ENCODE peak calls at places on chromosomes 2 and 18, in six cellular contexts. S, X, A, Z, K and E are unnamed samples.

GRCh38 chr2:85750509-85751299 is 3.1 kb upstream of the ATOH8 start:
- DNase-seq in S (peak), X (peak), A (peak), Z (no peak), K (peak), E (no peak)

GRCh38 chr2:149903626-149904025 is 316.1 kb upstream of the MMADHC start:
- DNase-seq in S (no peak), X (no peak), A (no peak), Z (no peak), K (no peak), E (no peak)

GRCh38 chr2:168567840-168568239 is 111.8 kb downstream of the CERS6 start:
- DNase-seq in S (no peak), X (no peak), A (no peak), Z (no peak), K (no peak), E (no peak)

GRCh38 chr2:8447610-8448221 is 234.1 kb upstream of the ID2 start:
- DNase-seq in S (no peak), X (no peak), A (no peak), Z (no peak), K (peak), E (no peak)

GRCh38 chr2:10771786-10772185 is 40.8 kb downstream of the PDIA6 start:
- DNase-seq in S (no peak), X (no peak), A (no peak), Z (no peak), K (no peak), E (no peak)

GRCh38 chr2:176093145-176093888 is 796 bp downstream of the HOXD13 start:
- DNase-seq in S (peak), X (no peak), A (no peak), Z (no peak), K (no peak), E (no peak)

GRCh38 chr2:236499691-236500573 is 69.7 kb upstream of the ACKR3 start:
- DNase-seq in S (no peak), X (no peak), A (no peak), Z (no peak), K (no peak), E (no peak)

GRCh38 chr2:55519908-55520885 is 679 bp downstream of the CFAP36 start:
- DNase-seq in S (peak), X (no peak), A (peak), Z (no peak), K (peak), E (no peak)

GRCh38 chr18:13137041-13137938 is 81.3 kb upstream of the LDLRAD4 start:
- DNase-seq in S (no peak), X (peak), A (peak), Z (no peak), K (no peak), E (peak)

GRCh38 chr18:76445275-76445674 is 49.8 kb downstream of the ZNF516 start:
- DNase-seq in S (no peak), X (no peak), A (no peak), Z (no peak), K (peak), E (no peak)

GRCh38 chr18:44627245-44627644 is 53.4 kb upstream of the SETBP1 start:
- DNase-seq in S (peak), X (no peak), A (no peak), Z (no peak), K (no peak), E (no peak)

GRCh38 chr2:162524192-162524591 is 180.3 kb downstream of the GCA start:
- DNase-seq in S (peak), X (no peak), A (peak), Z (no peak), K (no peak), E (no peak)

GRCh38 chr2:202185156-202185555 is 53.2 kb downstream of the SUMO1 start:
- DNase-seq in S (no peak), X (no peak), A (no peak), Z (no peak), K (no peak), E (no peak)

GRCh38 chr2:197137826-197138480 is 172.6 kb downstream of the ANKRD44 start:
- DNase-seq in S (no peak), X (no peak), A (peak), Z (no peak), K (no peak), E (no peak)

GRCh38 chr2:150508497-150509137 is 21.1 kb upstream of the RND3 start:
- DNase-seq in S (peak), X (no peak), A (no peak), Z (no peak), K (no peak), E (no peak)

GRCh38 chr18:79406708-79407107 is 11.0 kb downstream of the NFATC1 start:
- DNase-seq in S (no peak), X (peak), A (no peak), Z (no peak), K (no peak), E (no peak)

GRCh38 chr2:62221141-62221540 is 25.2 kb downstream of the B3GNT2 start:
- DNase-seq in S (no peak), X (no peak), A (peak), Z (no peak), K (no peak), E (no peak)

GRCh38 chr18:79353238-79353637 is 42.5 kb upstream of the NFATC1 start:
- DNase-seq in S (peak), X (no peak), A (no peak), Z (no peak), K (peak), E (no peak)

GRCh38 chr18:7568426-7568825 is 1.3 kb downstream of the PTPRM start:
- DNase-seq in S (peak), X (peak), A (no peak), Z (no peak), K (no peak), E (no peak)

GRCh38 chr2:19195681-19196080 is 162.7 kb downstream of the OSR1 start:
- DNase-seq in S (peak), X (no peak), A (no peak), Z (no peak), K (no peak), E (no peak)

GRCh38 chr2:126579868-126580267 is 76.1 kb upstream of the GYPC start:
- DNase-seq in S (no peak), X (no peak), A (no peak), Z (no peak), K (no peak), E (no peak)

GRCh38 chr2:10717630-10718029 is 3.8 kb upstream of the ATP6V1C2 start:
- DNase-seq in S (no peak), X (no peak), A (no peak), Z (peak), K (no peak), E (no peak)

GRCh38 chr2:85743304-85743978 is 10.3 kb upstream of the ATOH8 start:
- DNase-seq in S (no peak), X (peak), A (no peak), Z (no peak), K (no peak), E (no peak)

GRCh38 chr18:45517181-45517741 is 98.0 kb upstream of the SLC14A2 start:
- DNase-seq in S (peak), X (peak), A (peak), Z (no peak), K (no peak), E (no peak)

GRCh38 chr2:79612999-79613398 is 100.1 kb downstream of the CTNNA2 start:
- DNase-seq in S (no peak), X (no peak), A (no peak), Z (no peak), K (peak), E (no peak)

GRCh38 chr2:15811367-15811766 is 129.0 kb upstream of the MYCN start:
- DNase-seq in S (peak), X (no peak), A (no peak), Z (no peak), K (no peak), E (no peak)

GRCh38 chr18:41940506-41941215 is 14.4 kb upstream of the PIK3C3 start:
- DNase-seq in S (peak), X (no peak), A (no peak), Z (peak), K (no peak), E (no peak)

GRCh38 chr2:125837108-125837507 is 818.9 kb upstream of the GYPC start:
- DNase-seq in S (peak), X (no peak), A (peak), Z (no peak), K (no peak), E (no peak)

GRCh38 chr2:174484573-174484972 is 2.3 kb downstream of the GPR155 start:
- DNase-seq in S (no peak), X (no peak), A (no peak), Z (no peak), K (no peak), E (no peak)
- H3K4me3 ChIP-seq in S (no peak), X (no peak), A (no peak), Z (no peak), K (no peak), E (no peak)

DNA sequence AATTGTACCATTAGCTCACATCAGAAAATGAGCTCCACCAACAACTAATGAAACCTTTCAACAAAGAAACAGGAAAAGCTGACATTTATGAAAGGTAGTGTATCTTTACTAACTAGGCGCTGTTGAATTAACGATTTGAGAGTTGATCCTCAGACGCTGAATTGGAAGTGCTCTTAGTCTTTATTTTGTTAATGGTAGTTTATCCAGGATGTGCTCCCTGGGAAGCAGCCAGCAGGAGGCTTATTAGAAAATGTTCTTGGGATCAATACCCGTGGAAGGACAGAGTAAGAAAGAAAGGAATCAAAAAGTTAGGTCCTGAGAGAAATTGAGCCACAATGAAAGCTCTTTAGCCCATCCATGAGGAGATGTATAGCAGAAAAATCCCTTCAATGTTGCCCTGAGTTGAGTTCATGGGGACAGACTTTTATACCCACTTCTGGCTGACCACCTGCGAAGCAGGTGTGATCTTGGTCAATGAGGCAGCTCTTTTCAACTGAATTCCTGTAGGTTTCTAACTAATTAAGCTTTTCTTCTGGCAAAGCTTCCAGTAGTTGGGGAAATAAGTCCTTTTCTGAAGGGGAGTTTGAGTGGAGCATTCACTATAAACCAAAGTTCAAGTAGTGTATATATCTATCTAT is 492.6 kb upstream of the REG3G start:
- DNase-seq in S (peak), X (no peak), A (no peak), Z (no peak), K (no peak), E (no peak)
- H3K4me3 ChIP-seq in S (no peak), X (no peak), A (no peak), Z (no peak), K (no peak), E (no peak)

DNA sequence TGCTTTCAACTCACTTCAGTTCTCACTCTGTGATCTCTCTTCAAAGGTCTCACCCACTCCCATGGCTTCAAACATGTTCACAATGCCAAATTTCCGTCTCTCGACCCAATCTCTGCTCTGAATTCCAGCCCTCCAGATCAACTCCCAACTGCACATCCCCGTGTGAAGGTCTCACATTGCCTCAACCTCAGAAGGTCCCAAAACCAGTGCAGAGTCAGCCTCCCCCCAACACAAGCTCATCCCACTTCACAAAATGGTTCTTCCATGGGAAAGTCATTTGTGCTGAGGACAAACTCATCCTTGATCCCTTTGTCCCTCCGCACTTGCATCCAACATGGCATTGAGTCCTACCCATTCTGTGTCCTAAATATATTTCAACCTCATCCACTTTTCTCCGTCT is 31.0 kb upstream of the GNAL start:
- DNase-seq in S (no peak), X (no peak), A (no peak), Z (no peak), K (no peak), E (no peak)
- H3K4me3 ChIP-seq in S (no peak), X (no peak), A (no peak), Z (no peak), K (no peak), E (no peak)

GRCh38 chr18:22167091-22167470 is 2.3 kb upstream of the GATA6 start:
- DNase-seq in S (no peak), X (peak), A (peak), Z (no peak), K (peak), E (no peak)
- H3K4me3 ChIP-seq in S (peak), X (peak), A (peak), Z (no peak), K (peak), E (no peak)

DNA sequence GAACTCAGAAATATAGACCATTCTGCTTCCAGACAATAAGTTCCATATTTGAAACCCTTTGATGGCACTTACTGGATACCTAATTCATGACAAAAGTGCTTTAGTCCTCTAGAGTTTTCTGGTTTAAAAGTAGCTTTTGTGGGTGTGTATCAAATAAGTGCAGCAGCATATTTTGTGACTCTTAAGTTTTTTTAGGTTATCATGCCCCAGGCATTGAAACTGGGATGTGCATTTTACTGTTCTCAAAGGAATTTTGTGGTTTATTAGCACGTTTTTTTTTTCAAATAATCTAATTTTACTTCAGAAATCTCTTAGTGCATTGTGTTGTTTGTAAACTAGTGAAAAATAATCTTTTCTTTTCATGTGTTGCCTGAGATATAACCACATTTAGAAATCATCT is 1.5 kb downstream of the XRCC5 start:
- DNase-seq in S (no peak), X (no peak), A (no peak), Z (no peak), K (no peak), E (no peak)
- H3K4me3 ChIP-seq in S (no peak), X (peak), A (peak), Z (peak), K (peak), E (peak)